ENCODE peak calls at places on chromosomes 3 and 15, in seven cellular contexts. V, D, R, M, N, W and H are unnamed samples.

GRCh38 chr3:185585523-185585861 is 603 bp upstream of the SENP2 start:
- DNase-seq in W (peak; percentile 36), M (no peak), D (no peak), V (no peak), R (no peak), N (no peak), H (no peak)

GRCh38 chr3:188292827-188293226 is 138.9 kb downstream of the LPP start:
- DNase-seq in R (no peak), N (no peak), M (no peak), W (no peak), D (no peak), V (no peak), H (no peak)

GRCh38 chr15:99454941-99455795 is 110.6 kb upstream of the MEF2A start:
- DNase-seq in R (peak; percentile 94), M (peak; percentile 98), D (peak; percentile 66), V (no peak), W (peak; percentile 50), N (peak; percentile 95), H (peak; percentile 11)

GRCh38 chr15:67331676-67332075 is 77.1 kb downstream of the IQCH start:
- DNase-seq in V (no peak), N (peak; percentile 82), R (no peak), W (no peak), D (peak; percentile 5), M (no peak), H (no peak)

GRCh38 chr15:23565395-23566069 is at the start of gene MKRN3:
- DNase-seq in D (no peak), V (no peak), M (no peak), R (no peak), W (peak; percentile 18), N (peak; percentile 84), H (no peak)

GRCh38 chr3:190252080-190252479 is 70.2 kb downstream of the CLDN1 start:
- DNase-seq in V (no peak), R (peak; percentile 77), D (no peak), M (no peak), W (no peak), N (peak; percentile 77), H (no peak)

GRCh38 chr3:43340403-43340802 is 54.1 kb downstream of the SNRK start:
- DNase-seq in N (no peak), R (no peak), W (no peak), M (no peak), V (no peak), D (peak; percentile 83), H (no peak)

GRCh38 chr3:124620600-124621063 is 109.6 kb upstream of the UMPS start:
- DNase-seq in M (no peak), R (peak; percentile 41), V (no peak), W (peak; percentile 75), D (peak; percentile 51), N (peak; percentile 38), H (peak; percentile 47)

GRCh38 chr3:128073185-128073725 is 21.0 kb downstream of the SEC61A1 start:
- DNase-seq in N (no peak), W (no peak), V (no peak), R (no peak), M (no peak), D (no peak), H (no peak)

GRCh38 chr15:52066842-52067544 is 45.6 kb downstream of the BCL2L10 start:
- DNase-seq in W (peak; percentile 59), M (no peak), R (no peak), V (no peak), N (peak; percentile 9), D (no peak), H (no peak)

GRCh38 chr3:111151438-111151837 is 79.8 kb downstream of the NECTIN3 start:
- DNase-seq in N (peak; percentile 84), M (no peak), D (no peak), R (peak; percentile 85), V (peak; percentile 79), W (no peak), H (no peak)

GRCh38 chr3:53591646-53592045 is 97.2 kb downstream of the CACNA1D start:
- DNase-seq in W (no peak), R (no peak), N (no peak), M (no peak), D (no peak), V (no peak), H (no peak)

DNA sequence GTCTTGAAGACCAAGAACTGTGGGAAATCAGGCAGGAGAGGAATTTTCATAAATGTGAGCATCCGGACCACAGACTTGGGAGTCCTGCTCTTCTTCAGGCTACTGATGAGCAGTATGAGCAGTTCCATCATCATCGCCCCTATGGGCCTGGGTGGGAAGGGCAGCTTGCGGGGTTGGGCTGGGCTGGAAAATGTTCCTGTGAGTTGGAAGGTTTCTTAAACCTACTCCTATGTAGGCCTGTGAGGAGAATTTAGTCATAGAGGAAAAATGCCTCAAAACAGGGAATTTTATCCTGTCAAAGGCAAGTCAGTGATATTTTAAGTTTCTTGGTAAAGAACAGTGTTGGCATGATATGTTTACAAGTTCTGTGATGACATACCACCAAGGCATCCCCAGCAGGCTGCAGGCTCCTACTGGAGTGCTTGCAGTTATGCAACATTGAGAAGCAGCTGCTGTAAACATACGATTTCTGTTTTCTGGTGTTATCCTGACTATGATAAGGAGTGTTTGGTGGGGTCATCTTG is 10.3 kb downstream of the MASP1 start:
- DNase-seq in R (no peak), D (no peak), N (peak; percentile 94), V (peak; percentile 50), W (no peak), M (no peak), H (no peak)
- TF ChIP-seq CTCF in R (no peak), D (no peak), N (peak; percentile 37), V (no peak), W (no peak), M (no peak), H (no peak)

DNA sequence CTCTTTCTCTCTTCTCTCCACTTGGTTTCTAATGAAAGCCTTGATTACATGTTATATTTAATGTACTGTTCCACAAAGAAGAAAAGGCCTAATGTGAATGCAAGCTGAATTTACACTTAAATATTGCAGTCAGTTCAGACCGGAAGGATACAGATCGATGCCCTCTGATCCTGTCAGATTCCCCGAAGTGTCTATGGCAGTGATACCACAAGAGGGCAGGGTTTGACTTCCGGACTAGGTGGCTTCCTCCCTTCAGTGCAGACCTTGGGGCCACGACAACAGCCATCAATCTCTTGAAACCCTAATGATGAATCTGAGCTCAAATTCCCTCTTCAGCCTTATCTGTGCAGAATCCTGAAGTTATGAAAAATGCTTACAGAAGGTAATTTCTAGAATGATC is 29.5 kb downstream of the AGTR1 start:
- DNase-seq in D (peak; percentile 70), N (peak; percentile 30), W (peak; percentile 18), V (peak; percentile 86), R (peak; percentile 4), M (no peak), H (peak; percentile 16)
- TF ChIP-seq CTCF in D (peak; percentile 31), N (peak; percentile 44), W (peak; percentile 32), V (peak; percentile 78), R (peak; percentile 34), M (peak; percentile 48), H (peak; percentile 8)

GRCh38 chr15:37370938-37371337 is 270.6 kb upstream of the MEIS2 start:
- DNase-seq in W (no peak), V (no peak), M (no peak), R (no peak), D (no peak), N (no peak), H (no peak)
- TF ChIP-seq CTCF in W (no peak), V (no peak), M (no peak), R (no peak), D (no peak), N (no peak), H (no peak)

DNA sequence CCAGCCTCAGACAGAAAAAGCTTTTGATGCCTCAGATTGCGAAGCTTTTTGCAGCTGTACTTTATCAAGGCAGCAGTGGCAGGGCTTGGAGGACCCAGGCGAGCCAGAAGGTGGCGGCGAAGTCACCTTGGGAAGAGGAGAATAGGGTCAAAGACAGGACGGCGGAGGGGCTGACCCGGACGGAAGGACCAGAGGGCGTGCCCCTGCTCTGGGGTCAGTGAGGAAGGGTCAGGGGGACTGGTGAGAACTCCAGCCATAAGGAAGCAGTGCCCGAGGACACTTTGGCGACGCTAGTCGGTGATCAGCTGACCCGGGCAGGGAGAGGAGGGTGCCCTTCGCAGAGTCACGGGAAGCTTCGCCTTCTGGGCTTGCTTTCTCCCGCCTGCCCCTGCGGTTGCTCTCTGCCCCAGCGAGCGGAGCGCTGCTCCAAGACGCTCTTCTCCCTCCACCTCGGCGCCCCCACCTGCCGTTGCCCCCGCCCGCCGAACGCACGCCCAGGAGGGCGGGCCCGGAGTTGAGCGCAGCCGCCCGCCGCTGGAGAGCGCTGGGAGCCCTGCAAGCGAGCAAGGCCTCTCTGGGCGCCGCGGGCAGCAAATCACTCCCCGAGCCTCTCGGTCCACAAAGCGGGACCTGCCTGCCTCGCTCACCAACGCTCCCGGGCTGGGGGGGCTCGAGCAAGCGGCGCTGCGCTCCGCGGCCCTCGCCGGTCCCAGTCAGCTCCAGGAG is 1.4 kb downstream of the CADPS start:
- DNase-seq in D (peak; percentile 58), R (no peak), M (no peak), N (peak; percentile 57), V (peak; percentile 92), W (peak; percentile 59), H (peak; percentile 13)
- TF ChIP-seq CTCF in D (peak; percentile 22), R (no peak), M (peak; percentile 16), N (no peak), V (peak; percentile 66), W (peak; percentile 67), H (no peak)